ENCODE peak calls at places on chromosomes 1 and 21, in seven cellular contexts. L is fibroblast of mammary gland, H is iris pigment epithelial cell, T is uterus, K is NB4, Y is fibroblast of lung, N is NCI-H1105. S is an unnamed sample.
A peak's percentile ranks its signal among the peaks of the same experiment; 100 is the strongest.

GRCh38 chr1:28190996-28191645 is 14.6 kb upstream of the PTAFR start:
- DNase-seq in L (no peak), H (no peak), T (no peak), K (peak; percentile 49), Y (no peak), N (no peak), S (no peak)

GRCh38 chr1:93708734-93709481 is 27.3 kb upstream of the BCAR3 start:
- DNase-seq in L (peak; percentile 34), H (no peak), T (peak; percentile 47), K (no peak), Y (no peak), N (peak; percentile 63), S (peak; percentile 63)

GRCh38 chr1:119656410-119656955 is 8.4 kb upstream of the ZNF697 start:
- DNase-seq in L (no peak), H (no peak), T (no peak), K (no peak), Y (no peak), N (no peak), S (no peak)

GRCh38 chr1:7407980-7408770 is 362.9 kb upstream of the VAMP3 start:
- DNase-seq in L (no peak), H (no peak), T (no peak), K (no peak), Y (no peak), N (no peak), S (no peak)

GRCh38 chr1:89906088-89906487 is 85.3 kb downstream of the LRRC8D start:
- DNase-seq in L (no peak), H (no peak), T (no peak), K (no peak), Y (no peak), N (no peak), S (no peak)

GRCh38 chr1:155648207-155649147 is 38.5 kb downstream of the MSTO1 start:
- DNase-seq in L (peak; percentile 89), H (peak; percentile 92), T (no peak), K (peak; percentile 63), Y (peak; percentile 90), N (no peak), S (peak; percentile 33)

GRCh38 chr1:13701274-13701650 is 1.3 kb downstream of the PRDM2 start:
- DNase-seq in L (no peak), H (no peak), T (no peak), K (no peak), Y (no peak), N (no peak), S (no peak)

GRCh38 chr1:111818081-111818480 is 62.4 kb downstream of the DDX20 start:
- DNase-seq in L (peak; percentile 6), H (no peak), T (no peak), K (no peak), Y (no peak), N (no peak), S (no peak)

GRCh38 chr1:99858881-99859280 is 8.7 kb downstream of the AGL start:
- DNase-seq in L (no peak), H (no peak), T (no peak), K (no peak), Y (no peak), N (no peak), S (no peak)

GRCh38 chr1:53627666-53628065 is 111.3 kb downstream of the GLIS1 start:
- DNase-seq in L (no peak), H (no peak), T (no peak), K (no peak), Y (no peak), N (no peak), S (no peak)

GRCh38 chr1:228150458-228151169 is 884 bp downstream of the GJC2 start:
- DNase-seq in L (peak; percentile 94), H (peak; percentile 55), T (peak; percentile 92), K (no peak), Y (peak; percentile 97), N (no peak), S (no peak)

GRCh38 chr1:65075123-65075976 is 72.7 kb upstream of the AK4 start:
- DNase-seq in L (peak; percentile 76), H (peak; percentile 77), T (peak; percentile 68), K (peak; percentile 75), Y (peak; percentile 76), N (peak; percentile 44), S (peak; percentile 75)

GRCh38 chr1:192805832-192806323 is 3.0 kb upstream of the RGS2 start:
- DNase-seq in L (peak; percentile 96), H (peak; percentile 96), T (no peak), K (peak; percentile 95), Y (peak; percentile 90), N (no peak), S (no peak)

GRCh38 chr21:40671721-40672120 is 175.2 kb downstream of the DSCAM start:
- DNase-seq in L (no peak), H (no peak), T (no peak), K (no peak), Y (no peak), N (no peak), S (no peak)

GRCh38 chr1:237041795-237042466 is at the start of gene RYR2:
- DNase-seq in L (no peak), H (peak; percentile 17), T (no peak), K (no peak), Y (peak; percentile 12), N (no peak), S (no peak)

GRCh38 chr1:34166191-34167090 is 1.4 kb upstream of the CSMD2 start:
- DNase-seq in L (no peak), H (no peak), T (no peak), K (no peak), Y (no peak), N (no peak), S (no peak)

GRCh38 chr1:229537894-229538293 is 20.6 kb downstream of the ABCB10 start:
- DNase-seq in L (no peak), H (peak; percentile 23), T (no peak), K (peak; percentile 99), Y (no peak), N (no peak), S (no peak)

GRCh38 chr21:37267269-37268185 is at the start of gene VPS26C:
- DNase-seq in L (peak; percentile 99), H (peak; percentile 100), T (peak; percentile 98), K (peak; percentile 99), Y (peak; percentile 99), N (peak; percentile 99), S (peak; percentile 98)